ENCODE peak calls at places on chromosomes 4 and X, in nine cellular contexts. M is tibial nerve, O is upper lobe of left lung, I is mucosa of descending colon, F is cardiac fibroblast, Z is GM12865, B is left lung, S is fibroblast of lung, Q is IMR-90. G is an unnamed sample.

GRCh38 chrX:8319359-8319758 is 145.3 kb upstream of the VCX3B start:
- DNase-seq in S (no peak), O (no peak), Z (no peak), Q (no peak), F (no peak), I (no peak), M (no peak), B (no peak), G (no peak)

GRCh38 chrX:70129811-70130210 is 3.4 kb upstream of the IGBP1 start:
- DNase-seq in F (peak), Q (peak), O (no peak), M (no peak), S (no peak), I (no peak), Z (no peak), B (no peak), G (no peak)

GRCh38 chr4:52869196-52869595 is 7.1 kb downstream of the RASL11B start:
- DNase-seq in B (peak), Q (peak), S (peak), M (no peak), Z (no peak), O (peak), F (peak), I (peak), G (no peak)

GRCh38 chr4:1855334-1856070 is 454 bp downstream of the LETM1 start:
- DNase-seq in O (no peak), S (no peak), Z (peak), M (no peak), F (no peak), B (peak), I (peak), Q (no peak), G (peak)

GRCh38 chr4:159175165-159175988 is 72.5 kb downstream of the RAPGEF2 start:
- DNase-seq in M (peak), Q (peak), B (peak), I (no peak), F (peak), Z (peak), O (no peak), S (peak), G (peak)

GRCh38 chr4:144740316-144740715 is 94.4 kb downstream of the HHIP start:
- DNase-seq in B (no peak), F (no peak), Z (no peak), I (no peak), S (no peak), O (no peak), M (no peak), Q (peak), G (no peak)

GRCh38 chr4:188037003-188037713 is 41.6 kb downstream of the ZFP42 start:
- DNase-seq in Q (no peak), S (peak), F (peak), Z (no peak), B (no peak), I (no peak), M (no peak), O (no peak), G (no peak)

GRCh38 chr4:120071192-120071795 is 4.6 kb upstream of the MAD2L1 start:
- DNase-seq in Z (peak), I (no peak), M (no peak), O (no peak), F (peak), Q (peak), B (no peak), S (peak), G (no peak)

GRCh38 chrX:72019487-72019886 is 108.8 kb downstream of the NHSL2 start:
- DNase-seq in I (no peak), S (no peak), Z (no peak), O (no peak), B (no peak), F (no peak), M (no peak), Q (no peak), G (no peak)

GRCh38 chr4:185730387-185730786 is 81.6 kb downstream of the SORBS2 start:
- DNase-seq in Q (no peak), O (no peak), I (no peak), F (peak), M (no peak), B (no peak), S (peak), Z (peak), G (no peak)

GRCh38 chr4:73438582-73439215 is 2.7 kb downstream of the AFP start:
- DNase-seq in Q (no peak), S (no peak), F (no peak), Z (no peak), O (no peak), I (no peak), B (no peak), M (no peak), G (no peak)

GRCh38 chrX:41858161-41858775 is 65.1 kb downstream of the CASK start:
- DNase-seq in B (no peak), M (no peak), Q (no peak), S (no peak), Z (no peak), F (no peak), I (no peak), O (no peak), G (no peak)

GRCh38 chr4:82661153-82661552 is 99.4 kb upstream of the TMEM150C start:
- DNase-seq in S (no peak), B (no peak), Z (no peak), O (no peak), M (no peak), Q (no peak), I (no peak), F (no peak), G (no peak)

GRCh38 chr4:11628093-11628725 is 199.5 kb upstream of the HS3ST1 start:
- DNase-seq in O (no peak), Z (no peak), M (no peak), I (no peak), B (no peak), Q (peak), S (peak), F (no peak), G (no peak)

GRCh38 chr4:89410687-89411086 is 103.1 kb upstream of the GPRIN3 start:
- DNase-seq in Q (peak), B (no peak), F (peak), S (no peak), I (no peak), Z (no peak), O (no peak), M (no peak), G (no peak)

GRCh38 chrX:115988825-115989224 is 181.7 kb upstream of the AGTR2 start:
- DNase-seq in Q (no peak), B (no peak), F (peak), O (no peak), S (peak), M (no peak), Z (peak), I (no peak), G (no peak)

GRCh38 chr4:183797445-183798248 is 107.5 kb upstream of the STOX2 start:
- DNase-seq in Q (no peak), I (no peak), O (peak), M (no peak), F (peak), B (peak), S (peak), Z (no peak), G (peak)

GRCh38 chr4:151409470-151410313 is 716 bp downstream of the FHIP1A start:
- DNase-seq in F (peak), O (peak), Q (no peak), I (peak), B (peak), M (no peak), Z (no peak), S (no peak), G (peak)

GRCh38 chr4:106497271-106497670 is 128.7 kb upstream of the GIMD1 start:
- DNase-seq in F (no peak), M (no peak), B (no peak), S (no peak), I (no peak), O (no peak), Z (no peak), Q (no peak), G (no peak)

GRCh38 chr4:11590132-11590531 is 161.4 kb upstream of the HS3ST1 start:
- DNase-seq in S (no peak), I (no peak), O (no peak), M (no peak), Z (no peak), Q (peak), B (no peak), F (no peak), G (no peak)

GRCh38 chrX:53048169-53049126 is at the start of gene GPR173:
- DNase-seq in F (peak), Z (no peak), M (peak), O (peak), B (no peak), Q (peak), S (peak), I (peak), G (peak)

GRCh38 chrX:8025705-8026104 is 98.5 kb upstream of the PNPLA4 start:
- DNase-seq in O (no peak), M (no peak), I (no peak), Z (no peak), S (no peak), F (no peak), Q (no peak), B (no peak), G (no peak)

GRCh38 chr4:7089211-7089964 is 21.5 kb upstream of the GRPEL1 start:
- DNase-seq in I (no peak), Z (no peak), O (no peak), M (no peak), B (no peak), S (no peak), F (no peak), Q (no peak), G (no peak)

GRCh38 chr4:7086384-7086783 is 18.5 kb upstream of the GRPEL1 start:
- DNase-seq in O (no peak), Z (no peak), F (no peak), Q (no peak), I (no peak), B (no peak), M (no peak), S (no peak), G (no peak)

GRCh38 chr4:7087036-7087435 is 19.2 kb upstream of the GRPEL1 start:
- DNase-seq in B (no peak), S (no peak), Z (no peak), M (no peak), F (no peak), Q (no peak), O (no peak), I (no peak), G (no peak)

GRCh38 chr4:7083597-7084563 is 16.0 kb upstream of the GRPEL1 start:
- DNase-seq in S (no peak), O (no peak), B (no peak), I (no peak), M (no peak), Z (no peak), Q (no peak), F (no peak), G (no peak)
- H3K4me3 ChIP-seq in S (no peak), O (no peak), B (no peak), I (no peak), M (peak), Z (no peak), Q (no peak), F (no peak), G (peak)

DNA sequence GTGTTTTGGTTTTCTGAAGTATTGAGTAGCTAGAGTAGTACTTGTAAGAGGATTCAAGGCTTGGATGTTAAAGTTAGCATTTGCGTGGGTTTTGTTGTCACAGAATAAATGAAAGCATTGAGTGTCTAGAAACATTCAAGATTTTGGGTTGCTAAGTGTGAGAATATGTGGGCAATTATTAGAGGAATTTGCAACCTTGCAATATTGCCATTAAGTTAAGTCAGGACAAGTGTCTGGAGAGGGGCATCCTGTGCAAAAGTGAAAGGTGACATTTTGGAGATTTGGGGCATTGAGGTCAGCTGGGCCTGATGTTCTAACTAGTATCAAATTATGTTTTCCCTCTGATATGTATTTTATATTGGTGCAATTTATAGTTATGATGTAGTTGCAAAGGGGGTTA is 533.9 kb upstream of the GRID2 start:
- DNase-seq in I (no peak), Z (no peak), S (no peak), O (no peak), F (no peak), M (no peak), B (no peak), Q (no peak), G (no peak)
- TF ChIP-seq CTCF in I (no peak), Z (no peak), S (no peak), O (no peak), F (no peak), M (no peak), B (no peak), Q (no peak), G (no peak)

GRCh38 chrX:19990225-19990518 is 689 bp downstream of the BCLAF3 start:
- DNase-seq in Q (no peak), B (no peak), F (no peak), I (no peak), O (no peak), Z (no peak), S (no peak), M (no peak), G (no peak)

GRCh38 chrX:19990519-19991349 is at the start of gene BCLAF3:
- DNase-seq in Z (peak), M (peak), O (peak), B (peak), F (peak), I (peak), S (peak), Q (peak), G (peak)

GRCh38 chrX:19987856-19988255 is 3.0 kb downstream of the BCLAF3 start:
- DNase-seq in B (no peak), Z (no peak), S (no peak), F (no peak), M (no peak), O (no peak), I (no peak), Q (no peak), G (no peak)

GRCh38 chrX:19986531-19986930 is 4.3 kb downstream of the BCLAF3 start:
- DNase-seq in O (no peak), I (no peak), M (no peak), S (no peak), F (no peak), Z (no peak), B (no peak), Q (no peak), G (no peak)

GRCh38 chrX:19991350-19991718 is 473 bp upstream of the BCLAF3 start:
- DNase-seq in O (no peak), I (no peak), F (no peak), B (no peak), Z (no peak), M (no peak), Q (no peak), S (no peak), G (no peak)
- H3K4me3 ChIP-seq in O (peak), I (no peak), F (peak), B (no peak), Z (peak), M (peak), Q (peak), S (no peak), G (peak)

DNA sequence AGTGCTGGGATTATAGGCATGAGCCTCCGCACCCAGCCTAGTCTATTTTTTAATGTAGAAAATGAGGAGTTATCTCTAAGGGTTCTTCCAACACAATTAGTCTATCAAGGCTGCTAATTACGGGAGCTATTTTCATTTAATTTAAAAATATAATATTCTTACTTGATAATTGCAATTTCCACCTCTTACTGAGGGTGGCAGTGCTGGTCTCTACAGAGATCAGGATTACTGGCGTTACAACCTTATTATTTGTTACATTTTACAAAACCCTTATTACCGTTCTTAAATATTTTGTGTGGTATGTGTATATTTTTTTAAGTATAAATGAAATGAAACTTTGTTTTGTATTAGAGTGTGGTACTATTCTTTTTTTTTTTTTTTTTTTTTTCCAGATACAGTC is 17.6 kb upstream of the GK start:
- DNase-seq in Q (peak), S (peak), B (no peak), Z (no peak), M (no peak), I (no peak), F (peak), O (no peak), G (no peak)
- TF ChIP-seq CTCF in Q (peak), S (peak), B (no peak), Z (peak), M (no peak), I (no peak), F (peak), O (peak), G (peak)

G was measured in lower lobe of right lung.